ENCODE peak calls at places on chromosome 14, in five cellular contexts. Z is GM20000, U is NCI-H1092 treated with DMSO at 0.1 percent for 48 hours, T is NB4, R is frontal cortex. D is an unnamed sample.

GRCh38 chr14:22375321-22375930 is 213.6 kb downstream of the DAD1 start:
- DNase-seq in T (peak; percentile 72), R (peak; percentile 18), Z (peak; percentile 34), U (peak; percentile 47), D (peak; percentile 61)

GRCh38 chr14:35285168-35285990 is 6.8 kb upstream of the PSMA6 start:
- DNase-seq in Z (peak; percentile 66), R (no peak), T (peak; percentile 88), U (no peak), D (peak; percentile 84)

GRCh38 chr14:76946753-76947077 is 81.8 kb downstream of the IRF2BPL start:
- DNase-seq in R (no peak), Z (no peak), T (no peak), U (no peak), D (no peak)

GRCh38 chr14:101478796-101479410 is 82.4 kb upstream of the DIO3 start:
- DNase-seq in T (no peak), U (no peak), Z (no peak), R (no peak), D (no peak)

GRCh38 chr14:58572092-58572853 is 65.5 kb upstream of the DACT1 start:
- DNase-seq in U (no peak), Z (no peak), T (no peak), R (no peak), D (no peak)

GRCh38 chr14:24385524-24385923 is 13.3 kb upstream of the NYNRIN start:
- DNase-seq in R (no peak), U (no peak), Z (no peak), T (no peak), D (no peak)

GRCh38 chr14:20611277-20611676 is 20.1 kb upstream of the RNASE12 start:
- DNase-seq in U (no peak), R (no peak), Z (no peak), T (no peak), D (no peak)

GRCh38 chr14:50832935-50833607 is 2.1 kb upstream of the NIN start:
- DNase-seq in Z (no peak), T (no peak), R (no peak), U (no peak), D (no peak)

GRCh38 chr14:73696466-73697390 is 17.5 kb downstream of the PNMA1 start:
- DNase-seq in T (peak; percentile 20), Z (peak; percentile 65), R (no peak), U (no peak), D (no peak)

GRCh38 chr14:58635041-58635440 is 2.7 kb upstream of the DACT1 start:
- DNase-seq in Z (peak; percentile 46), U (no peak), T (no peak), R (no peak), D (no peak)

GRCh38 chr14:100471451-100472093 is 115.6 kb downstream of the BEGAIN start:
- DNase-seq in U (peak; percentile 49), Z (no peak), T (no peak), R (no peak), D (no peak)

GRCh38 chr14:52188381-52188780 is 79.1 kb upstream of the PTGDR start:
- DNase-seq in Z (no peak), T (no peak), U (no peak), R (no peak), D (no peak)

GRCh38 chr14:100019156-100019882 is 45.9 kb upstream of the EVL start:
- DNase-seq in U (no peak), R (peak; percentile 36), T (peak; percentile 5), Z (no peak), D (no peak)

GRCh38 chr14:56120091-56120632 is 2.0 kb downstream of the PELI2 start:
- DNase-seq in T (no peak), Z (no peak), U (peak; percentile 62), R (no peak), D (no peak)

GRCh38 chr14:23537351-23538048 is 14.1 kb downstream of the ZFHX2 start:
- DNase-seq in Z (no peak), U (no peak), R (no peak), T (no peak), D (no peak)

GRCh38 chr14:68794130-68794855 is 1.4 kb upstream of the ZFP36L1 start:
- DNase-seq in R (peak; percentile 69), U (no peak), Z (peak; percentile 68), T (peak; percentile 53), D (no peak)

GRCh38 chr14:22781606-22782000 is 15.1 kb downstream of the OXA1L start:
- DNase-seq in Z (no peak), R (no peak), U (no peak), T (no peak), D (no peak)

GRCh38 chr14:85003805-85004204 is 526.1 kb upstream of the FLRT2 start:
- DNase-seq in T (no peak), Z (no peak), U (no peak), R (no peak), D (no peak)

GRCh38 chr14:93054876-93055275 is 60.8 kb downstream of the ITPK1 start:
- DNase-seq in R (no peak), Z (no peak), T (no peak), U (no peak), D (no peak)

GRCh38 chr14:75454963-75455546 is 27.2 kb downstream of the JDP2 start:
- DNase-seq in R (no peak), Z (no peak), T (peak; percentile 77), U (no peak), D (peak; percentile 35)

GRCh38 chr14:64736271-64737131 is 32.3 kb downstream of the PLEKHG3 start:
- DNase-seq in T (no peak), U (peak; percentile 82), R (no peak), Z (no peak), D (no peak)